ENCODE peak calls at places on chromosomes 13 and 19, in eight cellular contexts. One of them, this sample, is unnamed.

GRCh38 chr13:108961542-108962125 is 332.2 kb downstream of the MYO16 start:
- DNase-seq in foreskin fibroblast: peak
- DNase-seq in nephron progenitor cell: peak
- DNase-seq in bronchial epithelial cell: peak
- DNase-seq in adrenal gland: no peak
- DNase-seq in stimulated activated CD8-positive, alpha-beta memory T cell treated with anti-CD3 and anti-CD28 coated beads, Interleukin-4, amount 100 ng/mL, for 1 hour: no peak
- DNase-seq in cardiac muscle cell: peak
- DNase-seq in activated naive CD8-positive, alpha-beta T cell treated with anti-CD3 and anti-CD28 coated beads, Interleukin-2, amount 10 ng/mL, durations not matched to agents 7 days and 5 days: no peak
- DNase-seq in this sample: peak

GRCh38 chr13:63948045-63948444 is 2532.4 kb upstream of the PCDH20 start:
- DNase-seq in activated naive CD8-positive, alpha-beta T cell treated with anti-CD3 and anti-CD28 coated beads, Interleukin-2, amount 10 ng/mL, durations not matched to agents 7 days and 5 days: no peak
- DNase-seq in stimulated activated CD8-positive, alpha-beta memory T cell treated with anti-CD3 and anti-CD28 coated beads, Interleukin-4, amount 100 ng/mL, for 1 hour: no peak
- DNase-seq in foreskin fibroblast: peak
- DNase-seq in adrenal gland: no peak
- DNase-seq in bronchial epithelial cell: no peak
- DNase-seq in nephron progenitor cell: no peak
- DNase-seq in cardiac muscle cell: no peak
- DNase-seq in this sample: no peak

GRCh38 chr13:36323951-36324566 is 22.1 kb downstream of the SPART start:
- DNase-seq in adrenal gland: no peak
- DNase-seq in foreskin fibroblast: no peak
- DNase-seq in bronchial epithelial cell: no peak
- DNase-seq in cardiac muscle cell: no peak
- DNase-seq in stimulated activated CD8-positive, alpha-beta memory T cell treated with anti-CD3 and anti-CD28 coated beads, Interleukin-4, amount 100 ng/mL, for 1 hour: no peak
- DNase-seq in nephron progenitor cell: no peak
- DNase-seq in activated naive CD8-positive, alpha-beta T cell treated with anti-CD3 and anti-CD28 coated beads, Interleukin-2, amount 10 ng/mL, durations not matched to agents 7 days and 5 days: no peak
- DNase-seq in this sample: no peak

GRCh38 chr19:19655051-19655594 is 8.4 kb downstream of the ATP13A1 start:
- DNase-seq in adrenal gland: no peak
- DNase-seq in nephron progenitor cell: no peak
- DNase-seq in foreskin fibroblast: no peak
- DNase-seq in activated naive CD8-positive, alpha-beta T cell treated with anti-CD3 and anti-CD28 coated beads, Interleukin-2, amount 10 ng/mL, durations not matched to agents 7 days and 5 days: no peak
- DNase-seq in cardiac muscle cell: no peak
- DNase-seq in bronchial epithelial cell: no peak
- DNase-seq in stimulated activated CD8-positive, alpha-beta memory T cell treated with anti-CD3 and anti-CD28 coated beads, Interleukin-4, amount 100 ng/mL, for 1 hour: no peak
- DNase-seq in this sample: no peak

GRCh38 chr19:4359627-4360000 is 16.3 kb downstream of the MPND start:
- DNase-seq in foreskin fibroblast: no peak
- DNase-seq in nephron progenitor cell: no peak
- DNase-seq in adrenal gland: no peak
- DNase-seq in bronchial epithelial cell: no peak
- DNase-seq in activated naive CD8-positive, alpha-beta T cell treated with anti-CD3 and anti-CD28 coated beads, Interleukin-2, amount 10 ng/mL, durations not matched to agents 7 days and 5 days: peak
- DNase-seq in cardiac muscle cell: no peak
- DNase-seq in stimulated activated CD8-positive, alpha-beta memory T cell treated with anti-CD3 and anti-CD28 coated beads, Interleukin-4, amount 100 ng/mL, for 1 hour: no peak
- DNase-seq in this sample: no peak

GRCh38 chr19:12052057-12052570 is 647 bp downstream of the ZNF878 start:
- DNase-seq in adrenal gland: no peak
- DNase-seq in bronchial epithelial cell: peak
- DNase-seq in stimulated activated CD8-positive, alpha-beta memory T cell treated with anti-CD3 and anti-CD28 coated beads, Interleukin-4, amount 100 ng/mL, for 1 hour: no peak
- DNase-seq in nephron progenitor cell: no peak
- DNase-seq in activated naive CD8-positive, alpha-beta T cell treated with anti-CD3 and anti-CD28 coated beads, Interleukin-2, amount 10 ng/mL, durations not matched to agents 7 days and 5 days: no peak
- DNase-seq in cardiac muscle cell: no peak
- DNase-seq in foreskin fibroblast: peak
- DNase-seq in this sample: no peak

GRCh38 chr13:44397766-44398223 is 24.2 kb downstream of the SERP2 start:
- DNase-seq in adrenal gland: no peak
- DNase-seq in activated naive CD8-positive, alpha-beta T cell treated with anti-CD3 and anti-CD28 coated beads, Interleukin-2, amount 10 ng/mL, durations not matched to agents 7 days and 5 days: no peak
- DNase-seq in bronchial epithelial cell: no peak
- DNase-seq in foreskin fibroblast: peak
- DNase-seq in nephron progenitor cell: no peak
- DNase-seq in stimulated activated CD8-positive, alpha-beta memory T cell treated with anti-CD3 and anti-CD28 coated beads, Interleukin-4, amount 100 ng/mL, for 1 hour: no peak
- DNase-seq in cardiac muscle cell: no peak
- DNase-seq in this sample: no peak

GRCh38 chr13:25752957-25753540 is 298.8 kb downstream of the SHISA2 start:
- DNase-seq in activated naive CD8-positive, alpha-beta T cell treated with anti-CD3 and anti-CD28 coated beads, Interleukin-2, amount 10 ng/mL, durations not matched to agents 7 days and 5 days: peak
- DNase-seq in foreskin fibroblast: peak
- DNase-seq in adrenal gland: peak
- DNase-seq in bronchial epithelial cell: peak
- DNase-seq in stimulated activated CD8-positive, alpha-beta memory T cell treated with anti-CD3 and anti-CD28 coated beads, Interleukin-4, amount 100 ng/mL, for 1 hour: no peak
- DNase-seq in cardiac muscle cell: no peak
- DNase-seq in nephron progenitor cell: no peak
- DNase-seq in this sample: peak

GRCh38 chr13:49585220-49586157 is at the start of gene RCBTB1:
- DNase-seq in activated naive CD8-positive, alpha-beta T cell treated with anti-CD3 and anti-CD28 coated beads, Interleukin-2, amount 10 ng/mL, durations not matched to agents 7 days and 5 days: peak
- DNase-seq in nephron progenitor cell: peak
- DNase-seq in foreskin fibroblast: peak
- DNase-seq in bronchial epithelial cell: peak
- DNase-seq in cardiac muscle cell: peak
- DNase-seq in adrenal gland: peak
- DNase-seq in stimulated activated CD8-positive, alpha-beta memory T cell treated with anti-CD3 and anti-CD28 coated beads, Interleukin-4, amount 100 ng/mL, for 1 hour: peak
- DNase-seq in this sample: peak

This sample was measured in fibroblast of the conjunctiva.